ENCODE peak calls at places on chromosomes 12 and 14, in five cellular contexts. G, J, A, H and Y are unnamed samples.

GRCh38 chr12:79527498-79527897 is 163.3 kb downstream of the PAWR start:
- DNase-seq in G (no peak), J (no peak), A (no peak), H (no peak), Y (no peak)

GRCh38 chr12:80269953-80270552 is 170.7 kb downstream of the OTOGL start:
- DNase-seq in G (no peak), J (no peak), A (no peak), H (no peak), Y (peak)

GRCh38 chr14:96881713-96882112 is 84.5 kb downstream of the VRK1 start:
- DNase-seq in G (no peak), J (no peak), A (no peak), H (no peak), Y (no peak)

GRCh38 chr14:89955022-89955414 is 488 bp upstream of the EFCAB11 start:
- DNase-seq in G (no peak), J (no peak), A (no peak), H (no peak), Y (no peak)

GRCh38 chr14:23114669-23115491 is 4.2 kb downstream of the CEBPE start:
- DNase-seq in G (no peak), J (peak), A (no peak), H (no peak), Y (no peak)

GRCh38 chr12:18165422-18165871 is 75.5 kb upstream of the RERGL start:
- DNase-seq in G (no peak), J (no peak), A (no peak), H (no peak), Y (peak)

GRCh38 chr14:36514278-36515104 is 5.5 kb downstream of the NKX2-1 start:
- DNase-seq in G (no peak), J (no peak), A (no peak), H (no peak), Y (no peak)

GRCh38 chr12:121214855-121215745 is 5.2 kb downstream of the P2RX4 start:
- DNase-seq in G (no peak), J (no peak), A (no peak), H (no peak), Y (no peak)

GRCh38 chr12:8038659-8039114 is 6.2 kb downstream of the FOXJ2 start:
- DNase-seq in G (no peak), J (peak), A (no peak), H (no peak), Y (no peak)

GRCh38 chr12:20390846-20391245 is 22.5 kb downstream of the PDE3A start:
- DNase-seq in G (no peak), J (no peak), A (no peak), H (no peak), Y (no peak)